ENCODE peak calls at places on chromosome 2, in four cellular contexts. B, X, R and K are unnamed samples.

GRCh38 chr2:29114514-29114840 is 738 bp upstream of the CLIP4 start:
- DNase-seq in R (no peak), X (no peak), B (no peak), K (no peak)

GRCh38 chr2:179751184-179751809 is 110.1 kb downstream of the ZNF385B start:
- DNase-seq in X (peak; percentile 11), B (peak; percentile 15), R (peak; percentile 59), K (peak; percentile 31)

GRCh38 chr2:130341562-130342019 is 1.1 kb upstream of the IMP4 start:
- DNase-seq in R (no peak), X (no peak), B (no peak), K (no peak)

GRCh38 chr2:209556354-209556961 is 132.6 kb downstream of the MAP2 start:
- DNase-seq in X (no peak), B (peak; percentile 51), R (peak; percentile 32), K (peak; percentile 70)

GRCh38 chr2:9285385-9285784 is 78.8 kb downstream of the ASAP2 start:
- DNase-seq in R (no peak), X (no peak), B (no peak), K (no peak)

GRCh38 chr2:162126145-162126926 is 25.7 kb downstream of the GCG start:
- DNase-seq in B (no peak), X (no peak), R (no peak), K (no peak)

GRCh38 chr2:16400127-16400623 is 265.5 kb downstream of the CYRIA start:
- DNase-seq in B (no peak), X (no peak), R (no peak), K (no peak)

GRCh38 chr2:38887902-38888554 is 1.6 kb upstream of the ARHGEF33 start:
- DNase-seq in R (no peak), B (no peak), X (no peak), K (no peak)